ENCODE peak calls at places on chromosomes 11 and 22, in six cellular contexts. I is DND-41; M is heart right ventricle; D is endodermal cell; W is CD8-positive, alpha-beta T cell; H is CD4-positive, CD25-positive, alpha-beta regulatory T cell. C is an unnamed sample. For H3K36me3, the result is how much of the 10 kb centered on the place peaks cover.

GRCh38 chr22:38203855-38204497 is 2.2 kb downstream of the MAFF start:
- DNase-seq in W (no peak), D (no peak), H (no peak), M (no peak), I (no peak), C (no peak)

GRCh38 chr11:6612816-6613136 is 760 bp upstream of the TAF10 start:
- DNase-seq in M (peak), I (no peak), H (no peak), W (no peak), D (peak), C (no peak)

GRCh38 chr11:92880391-92880790 is 89.1 kb upstream of the MTNR1B start:
- DNase-seq in W (no peak), H (no peak), I (no peak), M (no peak), D (no peak), C (no peak)

GRCh38 chr11:78230161-78230877 is 41.6 kb downstream of the USP35 start:
- DNase-seq in D (no peak), H (no peak), I (no peak), M (peak), W (no peak), C (no peak)

GRCh38 chr11:64306563-64306875 is 1.2 kb downstream of the ESRRA start:
- DNase-seq in M (no peak), W (no peak), H (no peak), I (no peak), D (no peak), C (no peak)

GRCh38 chr11:57407941-57408475 is 17.6 kb upstream of the PRG2 start:
- DNase-seq in D (no peak), M (no peak), I (no peak), W (no peak), H (no peak), C (no peak)

GRCh38 chr22:32979606-32980005 is 78.6 kb downstream of the SYN3 start:
- DNase-seq in I (no peak), D (no peak), H (no peak), W (no peak), M (no peak), C (no peak)

GRCh38 chr11:16788141-16789060 is 50.0 kb downstream of the C11orf58 start:
- DNase-seq in W (peak), I (peak), H (peak), M (peak), D (peak), C (peak)

GRCh38 chr11:71251761-71252433 is 480 bp downstream of the SHANK2 start:
- DNase-seq in H (no peak), M (no peak), I (no peak), D (peak), W (no peak), C (no peak)

GRCh38 chr22:31637938-31638618 is 23.9 kb downstream of the PISD start:
- DNase-seq in W (no peak), I (no peak), H (no peak), M (peak), D (peak), C (no peak)

GRCh38 chr22:22616636-22617035 is 27.8 kb upstream of the GGTLC2 start:
- DNase-seq in H (peak), D (no peak), M (no peak), I (no peak), W (no peak), C (no peak)

GRCh38 chr11:68828155-68828931 is 13.4 kb downstream of the CPT1A start:
- DNase-seq in W (no peak), H (no peak), M (no peak), D (no peak), I (no peak), C (no peak)

GRCh38 chr11:130206141-130206540 is 46.6 kb downstream of the ST14 start:
- DNase-seq in I (no peak), M (no peak), W (no peak), H (no peak), D (no peak), C (no peak)

GRCh38 chr11:12430351-12430750 is 53.0 kb downstream of the PARVA start:
- DNase-seq in H (no peak), I (no peak), M (no peak), D (no peak), W (no peak), C (no peak)

GRCh38 chr11:94934362-94934761 is 39.0 kb downstream of the CWC15 start:
- DNase-seq in I (peak), M (no peak), D (peak), W (no peak), H (peak), C (no peak)

GRCh38 chr11:45336136-45336535 is 50.0 kb upstream of the SYT13 start:
- DNase-seq in W (no peak), M (no peak), D (peak), I (no peak), H (no peak), C (no peak)

GRCh38 chr11:45339754-45340519 is 53.8 kb upstream of the SYT13 start:
- DNase-seq in M (peak), W (peak), I (peak), D (peak), H (peak), C (peak)

GRCh38 chr11:45334410-45334809 is 48.3 kb upstream of the SYT13 start:
- DNase-seq in D (no peak), H (no peak), M (no peak), W (no peak), I (no peak), C (no peak)

GRCh38 chr11:45335434-45335833 is 49.3 kb upstream of the SYT13 start:
- DNase-seq in M (no peak), I (no peak), H (no peak), D (no peak), W (no peak), C (no peak)

DNA sequence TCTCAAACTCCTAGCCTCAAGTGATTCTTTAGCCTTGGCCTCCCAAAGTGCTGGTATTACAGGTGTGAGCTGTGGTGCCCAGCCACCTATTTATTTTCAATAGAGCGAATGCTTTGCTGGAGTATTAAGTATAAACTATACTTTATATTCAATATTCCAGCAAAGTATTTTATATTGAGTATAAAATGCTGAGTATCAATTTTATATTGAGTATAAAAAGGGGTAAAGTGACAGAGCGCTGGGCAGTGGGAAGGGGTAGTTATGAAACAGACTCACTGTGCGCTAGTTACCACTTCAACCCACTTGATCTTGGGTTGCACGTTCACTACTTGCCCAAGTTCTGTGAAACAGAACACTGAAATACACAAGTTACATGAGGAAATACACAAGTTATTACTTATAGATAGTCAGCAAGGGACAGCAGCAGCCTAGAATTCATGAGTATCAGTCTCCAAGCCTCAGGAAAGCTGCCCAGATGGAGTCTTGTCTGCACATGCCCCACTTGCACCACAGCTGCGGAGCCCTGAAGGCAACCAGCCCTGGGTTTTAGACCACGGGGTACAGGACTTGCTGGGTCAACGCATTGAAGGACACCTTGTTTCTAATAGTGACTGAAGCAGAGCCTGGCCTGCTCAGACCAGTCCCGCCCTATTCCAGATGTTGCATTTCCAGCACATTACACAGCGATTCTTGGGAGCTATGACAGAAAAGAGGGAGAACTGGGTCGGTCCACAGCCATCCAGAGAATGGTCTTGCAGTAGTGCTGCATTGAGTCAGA is 51.6 kb upstream of the SYT13 start:
- DNase-seq in I (no peak), H (no peak), D (peak), W (no peak), M (no peak), C (no peak)
- H3K36me3 ChIP-seq in I (under half), H (under half), D (under half), W (under half), M (under half), C (under half)

DNA sequence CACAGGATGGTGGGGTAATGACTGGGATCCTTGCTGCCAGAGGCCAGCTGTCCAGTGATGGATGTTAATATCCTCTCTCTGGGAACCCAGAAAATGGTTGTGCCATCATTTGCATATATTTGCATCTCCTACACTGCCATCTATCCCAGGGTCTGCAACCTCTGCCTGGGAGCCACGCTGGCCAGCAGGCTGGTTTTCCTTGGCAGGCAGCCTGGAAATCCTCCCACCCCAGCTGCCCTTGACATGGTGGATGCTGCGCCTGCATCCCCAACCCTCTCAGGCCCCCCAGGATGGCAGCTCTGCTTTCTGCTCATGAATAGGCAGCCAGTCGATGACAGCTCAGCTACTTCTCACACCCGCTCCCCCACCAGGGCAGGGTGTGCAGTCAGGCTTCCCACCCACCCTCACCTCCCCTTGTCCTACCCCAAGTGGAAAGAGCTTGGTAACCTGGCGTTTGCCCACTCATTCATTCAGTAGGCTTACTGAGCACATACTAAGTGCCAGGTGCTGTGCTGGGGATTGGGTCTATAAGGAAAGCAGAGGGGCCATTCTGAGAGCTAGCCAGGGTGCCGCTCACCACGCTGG is 202.5 kb downstream of the TRIM29 start:
- DNase-seq in H (no peak), D (no peak), W (no peak), I (no peak), M (no peak), C (no peak)
- H3K27ac ChIP-seq in H (no peak), D (peak), W (no peak), I (no peak), M (no peak), C (no peak)

DNA sequence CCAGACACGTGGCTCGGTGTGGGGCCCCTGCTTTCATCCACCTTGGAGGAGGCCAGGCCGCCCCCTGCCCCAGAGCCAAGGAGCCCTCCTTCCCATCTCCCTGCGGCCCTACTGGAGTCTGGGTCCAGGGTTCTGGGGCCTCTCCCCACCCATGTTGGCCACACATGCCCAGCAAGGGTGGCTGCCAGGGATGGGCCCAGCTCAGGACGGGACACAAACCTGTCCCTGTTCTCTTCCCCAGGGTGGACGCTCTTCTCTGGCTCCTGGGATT is 4.6 kb downstream of the PANX2 start:
- DNase-seq in W (no peak), D (no peak), I (no peak), H (no peak), M (no peak), C (no peak)
- H3K36me3 ChIP-seq in W (under half), D (under half), I (under half), H (under half), M (under half), C (under half)

DNA sequence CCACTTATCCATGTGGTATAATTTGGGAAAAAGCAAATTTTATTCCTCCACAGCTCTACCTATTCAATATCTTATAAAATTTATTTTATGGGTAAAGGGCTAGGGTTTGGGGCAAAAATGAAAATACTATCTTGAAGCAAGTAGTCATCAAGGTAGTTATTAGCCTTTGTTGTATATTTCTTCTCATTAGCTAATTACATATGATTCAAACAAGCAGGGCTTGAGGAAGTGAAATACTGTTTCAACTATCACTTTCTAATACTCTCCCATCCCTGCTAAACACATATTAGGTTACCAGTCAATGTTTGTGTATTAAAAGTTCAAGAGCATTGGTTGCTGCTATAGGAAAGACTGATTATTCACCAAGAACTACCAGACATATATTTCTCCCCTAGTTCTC is 517.3 kb downstream of the METTL15 start:
- DNase-seq in I (no peak), M (no peak), H (no peak), W (no peak), D (no peak), C (no peak)
- H3K27ac ChIP-seq in I (no peak), M (no peak), H (no peak), W (no peak), D (no peak), C (no peak)

DNA sequence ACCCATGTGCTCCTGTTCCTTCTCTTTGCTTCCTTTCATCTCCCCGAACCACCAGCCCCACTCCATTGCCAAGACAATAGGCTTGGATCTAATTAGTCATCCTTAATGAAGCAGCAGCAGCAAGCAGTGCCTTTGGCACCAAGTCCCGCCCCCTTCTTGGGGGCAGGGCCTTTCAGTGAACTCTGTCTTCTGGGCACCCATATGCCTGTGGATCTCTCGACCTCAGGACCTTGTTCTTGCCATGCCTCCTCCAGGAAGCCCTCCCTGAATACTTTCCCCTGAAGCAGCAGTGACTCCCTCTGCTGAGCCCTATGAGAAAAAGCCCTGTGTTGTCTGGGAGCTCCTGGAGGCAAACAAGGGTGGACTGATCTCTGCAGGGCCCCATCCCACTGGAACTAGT is 32.1 kb downstream of the ARHGEF17 start:
- DNase-seq in D (peak), M (no peak), W (no peak), I (no peak), H (no peak), C (no peak)
- H3K36me3 ChIP-seq in D (under half), M (under half), W (under half), I (under half), H (under half), C (under half)

GRCh38 chr22:19991395-19991644 is 25.3 kb downstream of the ARVCF start:
- DNase-seq in H (no peak), W (no peak), I (no peak), D (no peak), M (no peak), C (no peak)
- H3K27ac ChIP-seq in H (no peak), W (no peak), I (no peak), D (no peak), M (no peak), C (no peak)

DNA sequence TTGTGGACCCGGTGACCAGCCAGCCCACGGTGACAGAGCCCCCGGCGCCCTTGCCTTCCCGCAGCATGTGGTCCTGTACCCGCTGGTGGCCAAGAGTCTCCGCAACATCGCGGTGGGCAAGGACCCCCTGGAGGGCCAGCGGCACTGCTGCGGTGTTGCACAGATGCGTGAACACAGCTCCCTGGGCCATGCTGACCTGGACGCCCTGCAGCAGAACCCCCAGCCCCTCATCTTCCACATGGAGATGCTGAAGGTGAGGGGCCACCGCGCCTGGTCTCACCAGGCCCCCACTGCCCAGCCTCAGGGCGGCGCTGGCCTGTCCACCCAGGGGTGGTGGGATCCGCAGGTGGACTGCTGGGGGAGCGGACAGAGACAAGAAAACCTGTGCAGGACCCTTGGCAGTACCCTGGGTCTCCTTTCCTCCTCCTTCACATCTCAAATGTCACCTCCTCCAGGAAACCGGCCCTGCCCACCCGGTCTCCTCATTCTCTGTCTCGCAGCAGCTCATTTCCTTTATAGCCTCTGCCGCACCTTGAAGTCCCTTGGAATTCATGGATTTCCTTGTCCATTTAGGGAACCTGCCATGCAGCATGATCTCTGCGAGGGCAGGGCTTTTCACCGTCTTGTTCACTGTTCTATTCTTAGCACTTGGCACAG is 6.5 kb downstream of the AIP start:
- DNase-seq in W (no peak), H (no peak), M (no peak), D (peak), I (no peak), C (no peak)
- H3K36me3 ChIP-seq in W (half or more), H (under half), M (under half), D (under half), I (half or more), C (half or more)

C was measured in effector memory CD4-positive, alpha-beta T cell.